ENCODE peak calls at places on chromosomes 1 and 21, in four cellular contexts. T is NT2/D1, V is heart left ventricle, M is endodermal cell. L is an unnamed sample.

GRCh38 chr1:186139706-186140105 is 235.3 kb downstream of the TPR start:
- DNase-seq in T (no peak), V (no peak), M (no peak), L (no peak)

GRCh38 chr1:99365121-99365520 is 100.8 kb downstream of the PLPPR4 start:
- DNase-seq in T (no peak), V (no peak), M (no peak), L (no peak)

GRCh38 chr21:33265664-33266049 is 510 bp upstream of the IL10RB start:
- DNase-seq in T (no peak), V (peak; percentile 50), M (peak; percentile 52), L (no peak)

GRCh38 chr1:230827081-230827681 is 41.1 kb downstream of the C1orf198 start:
- DNase-seq in T (no peak), V (peak; percentile 64), M (peak; percentile 21), L (no peak)

GRCh38 chr1:108079550-108079949 is 114.6 kb upstream of the VAV3 start:
- DNase-seq in T (no peak), V (no peak), M (no peak), L (no peak)

GRCh38 chr1:200034821-200035396 is 7.4 kb downstream of the NR5A2 start:
- DNase-seq in T (no peak), V (no peak), M (peak; percentile 72), L (no peak)

GRCh38 chr1:93666613-93667384 is 14.8 kb downstream of the BCAR3 start:
- DNase-seq in T (peak; percentile 46), V (no peak), M (peak; percentile 78), L (no peak)

GRCh38 chr1:98441281-98441680 is 220.2 kb upstream of the SNX7 start:
- DNase-seq in T (no peak), V (no peak), M (no peak), L (no peak)

GRCh38 chr1:49358036-49358435 is 581.3 kb upstream of the BEND5 start:
- DNase-seq in T (no peak), V (no peak), M (no peak), L (no peak)
- H3K9me3 ChIP-seq in T (no peaks in the 10 kb centered on the region), V (no peaks in the 10 kb centered on the region), M (peaks cover 94% of the 10 kb centered on the region), L (no peaks in the 10 kb centered on the region)

DNA sequence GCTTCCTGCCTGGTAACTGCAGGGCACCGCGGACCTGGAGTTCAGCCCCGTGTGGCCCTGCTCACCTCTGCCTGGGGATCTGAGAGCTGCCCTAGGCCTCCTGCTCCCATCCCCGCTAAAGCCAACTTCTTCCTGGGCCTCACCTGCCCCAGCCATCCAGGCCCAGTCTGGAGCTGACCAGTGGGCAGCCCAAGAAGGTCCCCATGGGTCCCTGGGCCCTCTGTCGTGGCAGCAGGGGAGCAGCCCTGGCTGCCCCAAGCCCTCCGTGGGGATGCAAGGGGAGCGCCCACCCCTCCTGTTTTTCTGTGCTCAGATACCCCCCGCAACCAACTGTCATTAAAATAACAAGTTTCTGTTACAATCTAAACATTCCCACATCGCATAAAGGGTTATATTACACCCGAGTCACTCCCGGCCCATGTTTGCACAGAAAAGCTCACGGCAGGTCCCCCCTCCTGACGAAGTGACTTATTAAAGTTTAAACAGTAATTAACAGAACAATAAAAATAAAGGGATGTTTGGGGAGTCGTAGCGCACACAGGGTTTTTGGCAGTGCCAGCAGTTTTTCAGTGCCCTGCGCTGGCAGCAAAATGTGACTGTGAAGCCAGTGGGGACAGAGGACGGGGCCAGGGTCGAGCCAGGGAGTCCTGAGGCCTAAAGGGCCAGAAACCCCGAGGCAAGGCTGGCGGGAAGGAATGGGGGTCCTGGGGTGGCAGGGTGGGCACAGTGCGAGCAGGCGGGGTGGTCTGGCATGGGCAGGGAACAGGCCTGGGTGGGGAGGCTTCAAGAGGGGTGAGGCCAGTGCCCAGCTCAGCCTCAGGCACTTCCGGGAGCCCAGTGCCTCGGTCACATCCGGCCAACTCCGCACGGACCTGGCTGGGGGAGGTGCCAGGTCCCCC is 121.5 kb downstream of the CASZ1 start:
- DNase-seq in T (no peak), V (no peak), M (no peak), L (no peak)
- H3K27me3 ChIP-seq in T (no peaks in the 10 kb centered on the region), V (no peaks in the 10 kb centered on the region), M (no peaks in the 10 kb centered on the region), L (no peaks in the 10 kb centered on the region)

GRCh38 chr1:62295921-62296451 is 23.2 kb downstream of the KANK4 start:
- DNase-seq in T (no peak), V (no peak), M (no peak), L (no peak)
- H3K4me1 ChIP-seq in T (peaks cover 8% of the 10 kb centered on the region), V (peaks cover 4% of the 10 kb centered on the region), M (no peaks in the 10 kb centered on the region), L (peaks cover 11% of the 10 kb centered on the region)

DNA sequence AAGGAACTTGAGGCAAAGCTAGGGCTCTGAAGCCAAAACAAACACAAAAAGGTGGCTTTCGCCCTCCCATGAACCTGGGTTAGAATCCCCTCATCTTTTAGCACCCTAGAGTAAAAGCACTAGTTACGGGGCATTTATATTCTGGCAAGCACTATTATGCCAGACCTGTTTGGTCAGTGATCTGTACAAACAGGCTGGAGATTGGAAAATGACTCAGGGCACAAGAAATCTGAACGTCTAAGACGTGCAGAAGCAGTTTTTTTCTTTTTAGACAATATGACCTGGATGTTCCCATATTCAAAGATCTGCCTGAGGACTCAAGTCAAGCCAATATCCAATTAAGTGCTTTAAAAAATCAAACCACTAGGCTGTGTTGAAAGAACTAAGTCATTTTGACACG is 3.0 kb downstream of the ZNF436 start:
- DNase-seq in T (no peak), V (no peak), M (no peak), L (no peak)
- H3K9me3 ChIP-seq in T (peaks cover 46% of the 10 kb centered on the region), V (peaks cover 12% of the 10 kb centered on the region), M (peaks cover 54% of the 10 kb centered on the region), L (peaks cover 14% of the 10 kb centered on the region)

GRCh38 chr1:85047144-85047471 is 1.2 kb downstream of the MCOLN3 start:
- DNase-seq in T (no peak), V (no peak), M (no peak), L (no peak)
- H3K27me3 ChIP-seq in T (peaks cover 47% of the 10 kb centered on the region), V (peaks cover 18% of the 10 kb centered on the region), M (peaks cover 72% of the 10 kb centered on the region), L (peaks cover 6% of the 10 kb centered on the region)

GRCh38 chr1:89566761-89567174 is 42.1 kb downstream of the LRRC8B start:
- DNase-seq in T (no peak), V (peak; percentile 67), M (no peak), L (no peak)
- H3K4me1 ChIP-seq in T (peaks cover 4% of the 10 kb centered on the region), V (no peaks in the 10 kb centered on the region), M (peaks cover 56% of the 10 kb centered on the region), L (no peaks in the 10 kb centered on the region)

DNA sequence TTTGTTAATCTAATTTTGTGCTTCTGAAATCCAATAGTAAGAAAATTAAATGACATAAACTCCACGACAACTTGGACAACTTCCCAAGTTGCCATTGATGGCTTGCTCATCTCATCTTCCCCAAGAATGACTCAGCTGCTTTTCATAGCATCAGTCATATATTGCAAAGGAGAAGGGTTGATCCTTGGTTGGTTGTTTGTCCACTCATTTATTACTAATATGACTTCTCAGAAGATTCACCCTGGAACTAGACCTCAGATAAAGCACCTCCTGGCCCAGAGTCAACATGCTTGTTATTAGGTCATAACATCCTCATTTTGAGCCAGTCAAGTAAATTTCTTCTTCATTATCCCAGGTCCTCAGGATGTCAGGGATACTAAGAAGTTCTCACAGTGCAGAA is 2.3 kb upstream of the LCE3D start:
- DNase-seq in T (no peak), V (no peak), M (no peak), L (no peak)
- H3K9me3 ChIP-seq in T (no peaks in the 10 kb centered on the region), V (no peaks in the 10 kb centered on the region), M (peaks cover 40% of the 10 kb centered on the region), L (no peaks in the 10 kb centered on the region)

GRCh38 chr1:30101477-30102227 is 621.7 kb downstream of the MATN1 start:
- DNase-seq in T (no peak), V (no peak), M (peak; percentile 87), L (no peak)
- H3K27me3 ChIP-seq in T (peaks cover 14% of the 10 kb centered on the region), V (peaks cover 2% of the 10 kb centered on the region), M (no peaks in the 10 kb centered on the region), L (no peaks in the 10 kb centered on the region)